ENCODE peak calls at places on chromosome 17, in eight cellular contexts. M is RPMI7951; X is astrocyte of the hippocampus; G is activated CD8-positive, alpha-beta memory T cell treated with anti-CD3 and anti-CD28 coated beads, Interleukin-2, amount 50 U/mL, for 4 hours; I is activated CD4-positive, alpha-beta T cell treated with anti-CD3 and anti-CD28 coated beads, Interleukin-2, amount 50 U/mL, for 1 hour; Z is NCI-H2029; E is left cardiac atrium; K is tibial nerve. T is an unnamed sample.

GRCh38 chr17:80259642-80260535 is 763 bp upstream of the RNF213 start:
- DNase-seq in M (peak; percentile 69), E (peak; percentile 82), I (peak; percentile 79), X (peak; percentile 90), K (peak; percentile 21), G (peak; percentile 82), Z (peak; percentile 35), T (no peak)

GRCh38 chr17:61323015-61323379 is 76.6 kb upstream of the TBX2 start:
- DNase-seq in X (peak; percentile 28), I (no peak), G (no peak), M (peak; percentile 48), K (no peak), Z (no peak), E (no peak), T (no peak)

GRCh38 chr17:79905832-79906231 is 66.6 kb upstream of the CBX4 start:
- DNase-seq in E (no peak), Z (no peak), K (no peak), I (no peak), G (no peak), X (no peak), M (peak; percentile 35), T (no peak)

GRCh38 chr17:61805399-61805798 is 57.9 kb downstream of the BRIP1 start:
- DNase-seq in X (peak; percentile 42), Z (no peak), K (no peak), G (no peak), M (peak; percentile 47), E (no peak), I (no peak), T (no peak)

GRCh38 chr17:2906907-2907306 is 110.7 kb downstream of the RAP1GAP2 start:
- DNase-seq in X (no peak), E (no peak), G (no peak), I (no peak), M (no peak), Z (no peak), K (no peak), T (no peak)

GRCh38 chr17:74875155-74875969 is 2.6 kb upstream of the FDXR start:
- DNase-seq in E (no peak), M (no peak), I (no peak), G (no peak), Z (no peak), K (no peak), X (no peak), T (no peak)

GRCh38 chr17:43994272-43995149 is 9.9 kb upstream of the NAGS start:
- DNase-seq in E (peak; percentile 80), M (peak; percentile 36), Z (no peak), G (peak; percentile 63), I (peak; percentile 65), X (peak; percentile 78), K (peak; percentile 40), T (no peak)

GRCh38 chr17:62869885-62870580 is 61.9 kb upstream of the MARCHF10 start:
- DNase-seq in E (no peak), I (no peak), K (no peak), G (no peak), X (peak; percentile 67), M (peak; percentile 68), Z (no peak), T (no peak)

GRCh38 chr17:74935585-74936469 is at the start of gene OTOP3:
- DNase-seq in Z (no peak), E (no peak), M (no peak), K (no peak), G (no peak), I (no peak), X (no peak), T (no peak)

T was measured in esophagus muscularis mucosa.